ENCODE peak calls at places on chromosome 12, in eight cellular contexts. One of them, this sample, is unnamed.

GRCh38 chr12:57046947-57047890 is 2.7 kb downstream of the MYO1A start:
- DNase-seq in GM23338: no peak
- DNase-seq in OCI-LY7: no peak
- DNase-seq in HCT116: no peak
- DNase-seq in neural progenitor cell: no peak
- DNase-seq in hepatocyte: no peak
- DNase-seq in SK-N-SH: no peak
- DNase-seq in MM.1S: no peak
- DNase-seq in this sample: no peak

GRCh38 chr12:128857173-128857770 is 4.0 kb downstream of the GLT1D1 start:
- DNase-seq in GM23338: no peak
- DNase-seq in OCI-LY7: no peak
- DNase-seq in HCT116: no peak
- DNase-seq in neural progenitor cell: no peak
- DNase-seq in hepatocyte: no peak
- DNase-seq in SK-N-SH: no peak
- DNase-seq in MM.1S: no peak
- DNase-seq in this sample: no peak

GRCh38 chr12:130433834-130434233 is 96.1 kb downstream of the PIWIL1 start:
- DNase-seq in GM23338: no peak
- DNase-seq in OCI-LY7: no peak
- DNase-seq in HCT116: no peak
- DNase-seq in neural progenitor cell: no peak
- DNase-seq in hepatocyte: no peak
- DNase-seq in SK-N-SH: no peak
- DNase-seq in MM.1S: no peak
- DNase-seq in this sample: no peak

GRCh38 chr12:19397534-19397933 is 41.8 kb upstream of the AEBP2 start:
- DNase-seq in GM23338: no peak
- DNase-seq in OCI-LY7: no peak
- DNase-seq in HCT116: no peak
- DNase-seq in neural progenitor cell: no peak
- DNase-seq in hepatocyte: no peak
- DNase-seq in SK-N-SH: no peak
- DNase-seq in MM.1S: no peak
- DNase-seq in this sample: peak

GRCh38 chr12:93879476-93880376 is 202.6 kb downstream of the CRADD start:
- DNase-seq in GM23338: no peak
- DNase-seq in OCI-LY7: no peak
- DNase-seq in HCT116: no peak
- DNase-seq in neural progenitor cell: no peak
- DNase-seq in hepatocyte: no peak
- DNase-seq in SK-N-SH: no peak
- DNase-seq in MM.1S: no peak
- DNase-seq in this sample: no peak

GRCh38 chr12:19223018-19223417 is 93.5 kb downstream of the PLEKHA5 start:
- DNase-seq in GM23338: peak
- DNase-seq in OCI-LY7: peak
- DNase-seq in HCT116: peak
- DNase-seq in neural progenitor cell: no peak
- DNase-seq in hepatocyte: no peak
- DNase-seq in SK-N-SH: peak
- DNase-seq in MM.1S: no peak
- DNase-seq in this sample: peak

GRCh38 chr12:24661657-24662096 is 287.2 kb downstream of the BCAT1 start:
- DNase-seq in GM23338: no peak
- DNase-seq in OCI-LY7: no peak
- DNase-seq in HCT116: no peak
- DNase-seq in neural progenitor cell: no peak
- DNase-seq in hepatocyte: peak
- DNase-seq in SK-N-SH: no peak
- DNase-seq in MM.1S: no peak
- DNase-seq in this sample: no peak

GRCh38 chr12:30953946-30954766 is 27.6 kb downstream of the TSPAN11 start:
- DNase-seq in GM23338: no peak
- DNase-seq in OCI-LY7: no peak
- DNase-seq in HCT116: no peak
- DNase-seq in neural progenitor cell: no peak
- DNase-seq in hepatocyte: no peak
- DNase-seq in SK-N-SH: no peak
- DNase-seq in MM.1S: no peak
- DNase-seq in this sample: peak

GRCh38 chr12:6753772-6754356 is 923 bp upstream of the MLF2 start:
- DNase-seq in GM23338: peak
- DNase-seq in OCI-LY7: no peak
- DNase-seq in HCT116: no peak
- DNase-seq in neural progenitor cell: no peak
- DNase-seq in hepatocyte: peak
- DNase-seq in SK-N-SH: no peak
- DNase-seq in MM.1S: peak
- DNase-seq in this sample: no peak

GRCh38 chr12:121794532-121795028 is 1.1 kb upstream of the RHOF start:
- DNase-seq in GM23338: no peak
- DNase-seq in OCI-LY7: no peak
- DNase-seq in HCT116: no peak
- DNase-seq in neural progenitor cell: no peak
- DNase-seq in hepatocyte: no peak
- DNase-seq in SK-N-SH: peak
- DNase-seq in MM.1S: no peak
- DNase-seq in this sample: no peak

GRCh38 chr12:7497661-7498060 is 5.9 kb downstream of the CD163 start:
- DNase-seq in GM23338: peak
- DNase-seq in OCI-LY7: no peak
- DNase-seq in HCT116: no peak
- DNase-seq in neural progenitor cell: no peak
- DNase-seq in hepatocyte: no peak
- DNase-seq in SK-N-SH: no peak
- DNase-seq in MM.1S: no peak
- DNase-seq in this sample: no peak

GRCh38 chr12:102063066-102063465 is 1.3 kb upstream of the WASHC3 start:
- DNase-seq in GM23338: peak
- DNase-seq in OCI-LY7: peak
- DNase-seq in HCT116: peak
- DNase-seq in neural progenitor cell: no peak
- DNase-seq in hepatocyte: no peak
- DNase-seq in SK-N-SH: no peak
- DNase-seq in MM.1S: peak
- DNase-seq in this sample: peak

GRCh38 chr12:132622437-132623071 is 4.0 kb downstream of the P2RX2 start:
- DNase-seq in GM23338: no peak
- DNase-seq in OCI-LY7: peak
- DNase-seq in HCT116: no peak
- DNase-seq in neural progenitor cell: no peak
- DNase-seq in hepatocyte: no peak
- DNase-seq in SK-N-SH: no peak
- DNase-seq in MM.1S: no peak
- DNase-seq in this sample: peak

GRCh38 chr12:91852646-91853045 is 293.0 kb downstream of the BTG1 start:
- DNase-seq in GM23338: no peak
- DNase-seq in OCI-LY7: no peak
- DNase-seq in HCT116: no peak
- DNase-seq in neural progenitor cell: no peak
- DNase-seq in hepatocyte: no peak
- DNase-seq in SK-N-SH: no peak
- DNase-seq in MM.1S: no peak
- DNase-seq in this sample: peak

GRCh38 chr12:11669348-11669747 is 19.9 kb downstream of the ETV6 start:
- DNase-seq in GM23338: peak
- DNase-seq in OCI-LY7: no peak
- DNase-seq in HCT116: no peak
- DNase-seq in neural progenitor cell: no peak
- DNase-seq in hepatocyte: no peak
- DNase-seq in SK-N-SH: no peak
- DNase-seq in MM.1S: no peak
- DNase-seq in this sample: no peak

GRCh38 chr12:130677957-130678558 is 38.0 kb downstream of the RIMBP2 start:
- DNase-seq in GM23338: no peak
- DNase-seq in OCI-LY7: no peak
- DNase-seq in HCT116: no peak
- DNase-seq in neural progenitor cell: no peak
- DNase-seq in hepatocyte: no peak
- DNase-seq in SK-N-SH: no peak
- DNase-seq in MM.1S: no peak
- DNase-seq in this sample: no peak

GRCh38 chr12:44717612-44718011 is 158.5 kb downstream of the NELL2 start:
- DNase-seq in GM23338: no peak
- DNase-seq in OCI-LY7: no peak
- DNase-seq in HCT116: no peak
- DNase-seq in neural progenitor cell: peak
- DNase-seq in hepatocyte: no peak
- DNase-seq in SK-N-SH: no peak
- DNase-seq in MM.1S: no peak
- DNase-seq in this sample: no peak

GRCh38 chr12:63132201-63132600 is 18.8 kb downstream of the AVPR1A start:
- DNase-seq in GM23338: no peak
- DNase-seq in OCI-LY7: no peak
- DNase-seq in HCT116: no peak
- DNase-seq in neural progenitor cell: no peak
- DNase-seq in hepatocyte: no peak
- DNase-seq in SK-N-SH: no peak
- DNase-seq in MM.1S: no peak
- DNase-seq in this sample: no peak

GRCh38 chr12:45435945-45436710 is 220.2 kb downstream of the ANO6 start:
- DNase-seq in GM23338: peak
- DNase-seq in OCI-LY7: peak
- DNase-seq in HCT116: no peak
- DNase-seq in neural progenitor cell: peak
- DNase-seq in hepatocyte: no peak
- DNase-seq in SK-N-SH: no peak
- DNase-seq in MM.1S: no peak
- DNase-seq in this sample: no peak

GRCh38 chr12:80015660-80016059 is 80.8 kb upstream of the PPP1R12A start:
- DNase-seq in GM23338: no peak
- DNase-seq in OCI-LY7: no peak
- DNase-seq in HCT116: no peak
- DNase-seq in neural progenitor cell: no peak
- DNase-seq in hepatocyte: no peak
- DNase-seq in SK-N-SH: no peak
- DNase-seq in MM.1S: no peak
- DNase-seq in this sample: no peak

GRCh38 chr12:111636209-111636928 is 37.3 kb upstream of the ATXN2 start:
- DNase-seq in GM23338: peak
- DNase-seq in OCI-LY7: no peak
- DNase-seq in HCT116: no peak
- DNase-seq in neural progenitor cell: peak
- DNase-seq in hepatocyte: peak
- DNase-seq in SK-N-SH: peak
- DNase-seq in MM.1S: no peak
- DNase-seq in this sample: no peak

GRCh38 chr12:125983094-125983783 is 918.0 kb downstream of the AACS start:
- DNase-seq in GM23338: peak
- DNase-seq in OCI-LY7: no peak
- DNase-seq in HCT116: no peak
- DNase-seq in neural progenitor cell: peak
- DNase-seq in hepatocyte: peak
- DNase-seq in SK-N-SH: peak
- DNase-seq in MM.1S: no peak
- DNase-seq in this sample: no peak

GRCh38 chr12:72547593-72547992 is 275.4 kb downstream of the TRHDE start:
- DNase-seq in GM23338: peak
- DNase-seq in OCI-LY7: no peak
- DNase-seq in HCT116: no peak
- DNase-seq in neural progenitor cell: peak
- DNase-seq in hepatocyte: no peak
- DNase-seq in SK-N-SH: no peak
- DNase-seq in MM.1S: no peak
- DNase-seq in this sample: peak

GRCh38 chr12:21551811-21552469 is 25.8 kb downstream of the SPX start:
- DNase-seq in GM23338: no peak
- DNase-seq in OCI-LY7: no peak
- DNase-seq in HCT116: no peak
- DNase-seq in neural progenitor cell: no peak
- DNase-seq in hepatocyte: no peak
- DNase-seq in SK-N-SH: no peak
- DNase-seq in MM.1S: no peak
- DNase-seq in this sample: no peak
- TF ChIP-seq EZH2phosphoT487 in GM23338: no peak
- TF ChIP-seq EZH2phosphoT487 in OCI-LY7: no peak
- TF ChIP-seq EZH2phosphoT487 in HCT116: no peak
- TF ChIP-seq EZH2phosphoT487 in neural progenitor cell: no peak
- TF ChIP-seq EZH2phosphoT487 in hepatocyte: no peak
- TF ChIP-seq EZH2phosphoT487 in SK-N-SH: no peak
- TF ChIP-seq EZH2phosphoT487 in MM.1S: no peak
- TF ChIP-seq EZH2phosphoT487 in this sample: no peak

GRCh38 chr12:47881826-47882427 is 22.9 kb downstream of the VDR start:
- DNase-seq in GM23338: no peak
- DNase-seq in OCI-LY7: no peak
- DNase-seq in HCT116: no peak
- DNase-seq in neural progenitor cell: no peak
- DNase-seq in hepatocyte: peak
- DNase-seq in SK-N-SH: no peak
- DNase-seq in MM.1S: no peak
- DNase-seq in this sample: peak
- TF ChIP-seq EZH2phosphoT487 in GM23338: no peak
- TF ChIP-seq EZH2phosphoT487 in OCI-LY7: no peak
- TF ChIP-seq EZH2phosphoT487 in HCT116: no peak
- TF ChIP-seq EZH2phosphoT487 in neural progenitor cell: no peak
- TF ChIP-seq EZH2phosphoT487 in hepatocyte: no peak
- TF ChIP-seq EZH2phosphoT487 in SK-N-SH: no peak
- TF ChIP-seq EZH2phosphoT487 in MM.1S: no peak
- TF ChIP-seq EZH2phosphoT487 in this sample: no peak

DNA sequence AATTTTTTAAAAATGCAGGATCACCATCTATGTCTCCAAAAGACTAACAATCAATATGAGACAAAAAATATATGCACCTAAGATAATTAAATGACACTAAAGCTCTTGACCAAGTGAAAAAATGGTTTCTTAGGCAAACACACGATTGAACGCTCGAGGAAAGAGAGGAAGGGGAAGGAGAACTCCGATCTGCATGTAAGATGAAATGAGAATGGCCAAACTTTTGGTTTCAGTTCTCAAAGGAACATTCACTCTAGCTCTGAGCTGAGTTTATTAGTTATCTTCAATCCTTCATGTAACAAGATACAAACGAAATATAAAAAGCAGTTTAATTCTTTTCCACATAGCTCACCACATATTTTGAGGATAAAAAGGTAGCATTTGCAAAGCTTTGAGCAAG is 2.8 kb downstream of the DYRK4 start:
- DNase-seq in GM23338: no peak
- DNase-seq in OCI-LY7: peak
- DNase-seq in HCT116: no peak
- DNase-seq in neural progenitor cell: no peak
- DNase-seq in hepatocyte: no peak
- DNase-seq in SK-N-SH: no peak
- DNase-seq in MM.1S: peak
- DNase-seq in this sample: no peak
- TF ChIP-seq EZH2phosphoT487 in GM23338: no peak
- TF ChIP-seq EZH2phosphoT487 in OCI-LY7: no peak
- TF ChIP-seq EZH2phosphoT487 in HCT116: no peak
- TF ChIP-seq EZH2phosphoT487 in neural progenitor cell: no peak
- TF ChIP-seq EZH2phosphoT487 in hepatocyte: no peak
- TF ChIP-seq EZH2phosphoT487 in SK-N-SH: no peak
- TF ChIP-seq EZH2phosphoT487 in MM.1S: no peak
- TF ChIP-seq EZH2phosphoT487 in this sample: no peak

GRCh38 chr12:124804011-124804621 is 59.5 kb downstream of the SCARB1 start:
- DNase-seq in GM23338: peak
- DNase-seq in OCI-LY7: no peak
- DNase-seq in HCT116: peak
- DNase-seq in neural progenitor cell: peak
- DNase-seq in hepatocyte: peak
- DNase-seq in SK-N-SH: peak
- DNase-seq in MM.1S: no peak
- DNase-seq in this sample: peak
- TF ChIP-seq EZH2phosphoT487 in GM23338: no peak
- TF ChIP-seq EZH2phosphoT487 in OCI-LY7: no peak
- TF ChIP-seq EZH2phosphoT487 in HCT116: no peak
- TF ChIP-seq EZH2phosphoT487 in neural progenitor cell: no peak
- TF ChIP-seq EZH2phosphoT487 in hepatocyte: no peak
- TF ChIP-seq EZH2phosphoT487 in SK-N-SH: no peak
- TF ChIP-seq EZH2phosphoT487 in MM.1S: no peak
- TF ChIP-seq EZH2phosphoT487 in this sample: no peak

This sample was measured in PC-3.